ENCODE peak calls at places on chromosomes 6 and 20, in ten cellular contexts. H is A549; C is naive thymus-derived CD8-positive, alpha-beta T cell; Z is cardiac septum; V is osteocyte; B is AG08396; L is OCI-M1; P is NCI-H1105; K is T1000; N is NCI-H1694. Y is an unnamed sample.

GRCh38 chr6:77457720-77458349 is 5.5 kb downstream of the HTR1B start:
- DNase-seq in K (peak), L (peak), N (peak), H (peak), Z (no peak), V (peak), C (no peak), B (peak), P (peak), Y (peak)

GRCh38 chr6:36171573-36171972 is 25.0 kb upstream of the BRPF3 start:
- DNase-seq in V (no peak), P (no peak), L (peak), K (no peak), Z (no peak), H (no peak), N (no peak), C (no peak), B (no peak), Y (no peak)

GRCh38 chr6:41343641-41344187 is 8.3 kb downstream of the NCR2 start:
- DNase-seq in P (no peak), C (no peak), Z (no peak), V (peak), K (no peak), B (no peak), L (no peak), N (no peak), H (no peak), Y (no peak)

GRCh38 chr20:41678799-41679198 is 60.6 kb upstream of the CHD6 start:
- DNase-seq in L (no peak), K (no peak), P (no peak), V (no peak), N (no peak), B (no peak), H (no peak), C (no peak), Z (no peak), Y (no peak)

GRCh38 chr6:152952045-152952444 is 30.8 kb downstream of the FBXO5 start:
- DNase-seq in B (peak), Z (no peak), V (no peak), C (no peak), H (no peak), P (no peak), K (no peak), N (no peak), L (no peak), Y (no peak)

GRCh38 chr6:107822154-107823046 is 1.7 kb downstream of the SCML4 start:
- DNase-seq in Z (no peak), B (no peak), H (no peak), N (no peak), K (no peak), C (peak), L (peak), V (peak), P (no peak), Y (peak)

GRCh38 chr6:28657756-28658465 is 132.2 kb downstream of the GPX5 start:
- DNase-seq in H (peak), V (no peak), Z (no peak), L (peak), K (peak), P (peak), N (peak), C (peak), B (peak), Y (peak)

GRCh38 chr6:31353508-31353907 is 3.5 kb downstream of the HLA-B start:
- DNase-seq in H (no peak), P (no peak), N (no peak), K (no peak), V (no peak), Z (no peak), C (peak), B (no peak), L (no peak), Y (no peak)

GRCh38 chr20:62536731-62537401 is 61.1 kb upstream of the GATA5 start:
- DNase-seq in C (no peak), V (no peak), P (no peak), K (no peak), N (no peak), B (peak), H (no peak), Z (no peak), L (no peak), Y (no peak)

GRCh38 chr6:11700118-11700718 is 78.4 kb downstream of the ADTRP start:
- DNase-seq in P (peak), H (peak), L (peak), C (no peak), Z (no peak), N (peak), V (no peak), B (no peak), K (no peak), Y (peak)

GRCh38 chr6:135884136-135884535 is 32.6 kb downstream of the PDE7B start:
- DNase-seq in Z (no peak), P (no peak), C (no peak), B (no peak), K (no peak), V (no peak), N (no peak), H (no peak), L (no peak), Y (no peak)

Y was measured in ACHN.